ENCODE peak calls at places on chromosomes 4 and X, in seven cellular contexts. One of them, this sample, is unnamed.

GRCh38 chr4:10006604-10007435 is 14.5 kb downstream of the SLC2A9 start:
- DNase-seq in A549: peak; percentile 59
- DNase-seq in cardiac muscle cell: no peak
- DNase-seq in tibial nerve: no peak
- DNase-seq in HFF-Myc: no peak
- DNase-seq in GM06990: peak; percentile 43
- DNase-seq in thoracic aorta: no peak
- DNase-seq in this sample: no peak

GRCh38 chr4:83964996-83965541 is 429.2 kb downstream of the GPAT3 start:
- DNase-seq in A549: peak; percentile 18
- DNase-seq in cardiac muscle cell: no peak
- DNase-seq in tibial nerve: no peak
- DNase-seq in HFF-Myc: no peak
- DNase-seq in GM06990: peak; percentile 6
- DNase-seq in thoracic aorta: no peak
- DNase-seq in this sample: peak; percentile 23

GRCh38 chr4:113288257-113288656 is 238.8 kb downstream of the ANK2 start:
- DNase-seq in A549: no peak
- DNase-seq in cardiac muscle cell: no peak
- DNase-seq in tibial nerve: no peak
- DNase-seq in HFF-Myc: no peak
- DNase-seq in GM06990: no peak
- DNase-seq in thoracic aorta: no peak
- DNase-seq in this sample: no peak

GRCh38 chr4:105944535-105944934 is 49.3 kb downstream of the NPNT start:
- DNase-seq in A549: no peak
- DNase-seq in cardiac muscle cell: no peak
- DNase-seq in tibial nerve: no peak
- DNase-seq in HFF-Myc: no peak
- DNase-seq in GM06990: no peak
- DNase-seq in thoracic aorta: no peak
- DNase-seq in this sample: peak; percentile 50

GRCh38 chr4:140858897-140859296 is 102.7 kb upstream of the TBC1D9 start:
- DNase-seq in A549: no peak
- DNase-seq in cardiac muscle cell: no peak
- DNase-seq in tibial nerve: no peak
- DNase-seq in HFF-Myc: no peak
- DNase-seq in GM06990: no peak
- DNase-seq in thoracic aorta: no peak
- DNase-seq in this sample: no peak

GRCh38 chr4:30429813-30430466 is 290.2 kb upstream of the PCDH7 start:
- DNase-seq in A549: no peak
- DNase-seq in cardiac muscle cell: no peak
- DNase-seq in tibial nerve: no peak
- DNase-seq in HFF-Myc: no peak
- DNase-seq in GM06990: peak; percentile 9
- DNase-seq in thoracic aorta: no peak
- DNase-seq in this sample: peak; percentile 40

GRCh38 chr4:107708225-107708624 is 11.8 kb downstream of the PAPSS1 start:
- DNase-seq in A549: no peak
- DNase-seq in cardiac muscle cell: no peak
- DNase-seq in tibial nerve: no peak
- DNase-seq in HFF-Myc: no peak
- DNase-seq in GM06990: no peak
- DNase-seq in thoracic aorta: no peak
- DNase-seq in this sample: no peak

GRCh38 chrX:130393451-130394074 is 8.1 kb upstream of the GPR119 start:
- DNase-seq in A549: peak; percentile 60
- DNase-seq in cardiac muscle cell: peak; percentile 63
- DNase-seq in tibial nerve: peak; percentile 14
- DNase-seq in HFF-Myc: peak; percentile 15
- DNase-seq in GM06990: no peak
- DNase-seq in thoracic aorta: no peak
- DNase-seq in this sample: peak; percentile 29

GRCh38 chrX:108299101-108299591 is 139.1 kb downstream of the COL4A6 start:
- DNase-seq in A549: peak; percentile 24
- DNase-seq in cardiac muscle cell: peak; percentile 56
- DNase-seq in tibial nerve: no peak
- DNase-seq in HFF-Myc: no peak
- DNase-seq in GM06990: peak; percentile 6
- DNase-seq in thoracic aorta: no peak
- DNase-seq in this sample: no peak

GRCh38 chr4:153432971-153433752 is 33.0 kb upstream of the TMEM131L start:
- DNase-seq in A549: peak; percentile 43
- DNase-seq in cardiac muscle cell: peak; percentile 19
- DNase-seq in tibial nerve: no peak
- DNase-seq in HFF-Myc: no peak
- DNase-seq in GM06990: peak; percentile 77
- DNase-seq in thoracic aorta: peak; percentile 19
- DNase-seq in this sample: peak; percentile 87

GRCh38 chrX:55907968-55908607 is 190.5 kb downstream of the RRAGB start:
- DNase-seq in A549: peak; percentile 4
- DNase-seq in cardiac muscle cell: peak; percentile 63
- DNase-seq in tibial nerve: no peak
- DNase-seq in HFF-Myc: no peak
- DNase-seq in GM06990: peak; percentile 78
- DNase-seq in thoracic aorta: no peak
- DNase-seq in this sample: no peak

GRCh38 chr4:142238589-142238988 is 602.2 kb downstream of the IL15 start:
- DNase-seq in A549: no peak
- DNase-seq in cardiac muscle cell: no peak
- DNase-seq in tibial nerve: no peak
- DNase-seq in HFF-Myc: no peak
- DNase-seq in GM06990: no peak
- DNase-seq in thoracic aorta: no peak
- DNase-seq in this sample: peak; percentile 28

GRCh38 chr4:55819634-55820033 is at the start of gene EXOC1L:
- DNase-seq in A549: no peak
- DNase-seq in cardiac muscle cell: peak; percentile 78
- DNase-seq in tibial nerve: no peak
- DNase-seq in HFF-Myc: no peak
- DNase-seq in GM06990: no peak
- DNase-seq in thoracic aorta: no peak
- DNase-seq in this sample: no peak

GRCh38 chr4:146142768-146143167 is 32.8 kb upstream of the LSM6 start:
- DNase-seq in A549: no peak
- DNase-seq in cardiac muscle cell: no peak
- DNase-seq in tibial nerve: no peak
- DNase-seq in HFF-Myc: no peak
- DNase-seq in GM06990: no peak
- DNase-seq in thoracic aorta: no peak
- DNase-seq in this sample: no peak

GRCh38 chr4:152723236-152723635 is 43.4 kb upstream of the TMEM154 start:
- DNase-seq in A549: no peak
- DNase-seq in cardiac muscle cell: no peak
- DNase-seq in tibial nerve: no peak
- DNase-seq in HFF-Myc: no peak
- DNase-seq in GM06990: no peak
- DNase-seq in thoracic aorta: no peak
- DNase-seq in this sample: no peak

GRCh38 chr4:23060776-23061175 is 368.0 kb downstream of the GBA3 start:
- DNase-seq in A549: no peak
- DNase-seq in cardiac muscle cell: no peak
- DNase-seq in tibial nerve: no peak
- DNase-seq in HFF-Myc: no peak
- DNase-seq in GM06990: no peak
- DNase-seq in thoracic aorta: no peak
- DNase-seq in this sample: no peak

GRCh38 chr4:112840619-112841018 is 203.7 kb downstream of the LARP7 start:
- DNase-seq in A549: no peak
- DNase-seq in cardiac muscle cell: no peak
- DNase-seq in tibial nerve: no peak
- DNase-seq in HFF-Myc: no peak
- DNase-seq in GM06990: no peak
- DNase-seq in thoracic aorta: no peak
- DNase-seq in this sample: no peak

GRCh38 chrX:145729635-145730034 is 88.0 kb upstream of the SLITRK2 start:
- DNase-seq in A549: no peak
- DNase-seq in cardiac muscle cell: no peak
- DNase-seq in tibial nerve: no peak
- DNase-seq in HFF-Myc: no peak
- DNase-seq in GM06990: no peak
- DNase-seq in thoracic aorta: no peak
- DNase-seq in this sample: no peak

GRCh38 chr4:165088366-165088765 is 24.3 kb downstream of the TMEM192 start:
- DNase-seq in A549: no peak
- DNase-seq in cardiac muscle cell: no peak
- DNase-seq in tibial nerve: no peak
- DNase-seq in HFF-Myc: no peak
- DNase-seq in GM06990: no peak
- DNase-seq in thoracic aorta: no peak
- DNase-seq in this sample: no peak

GRCh38 chr4:83691998-83692397 is 156.1 kb downstream of the GPAT3 start:
- DNase-seq in A549: no peak
- DNase-seq in cardiac muscle cell: no peak
- DNase-seq in tibial nerve: no peak
- DNase-seq in HFF-Myc: no peak
- DNase-seq in GM06990: no peak
- DNase-seq in thoracic aorta: no peak
- DNase-seq in this sample: no peak

DNA sequence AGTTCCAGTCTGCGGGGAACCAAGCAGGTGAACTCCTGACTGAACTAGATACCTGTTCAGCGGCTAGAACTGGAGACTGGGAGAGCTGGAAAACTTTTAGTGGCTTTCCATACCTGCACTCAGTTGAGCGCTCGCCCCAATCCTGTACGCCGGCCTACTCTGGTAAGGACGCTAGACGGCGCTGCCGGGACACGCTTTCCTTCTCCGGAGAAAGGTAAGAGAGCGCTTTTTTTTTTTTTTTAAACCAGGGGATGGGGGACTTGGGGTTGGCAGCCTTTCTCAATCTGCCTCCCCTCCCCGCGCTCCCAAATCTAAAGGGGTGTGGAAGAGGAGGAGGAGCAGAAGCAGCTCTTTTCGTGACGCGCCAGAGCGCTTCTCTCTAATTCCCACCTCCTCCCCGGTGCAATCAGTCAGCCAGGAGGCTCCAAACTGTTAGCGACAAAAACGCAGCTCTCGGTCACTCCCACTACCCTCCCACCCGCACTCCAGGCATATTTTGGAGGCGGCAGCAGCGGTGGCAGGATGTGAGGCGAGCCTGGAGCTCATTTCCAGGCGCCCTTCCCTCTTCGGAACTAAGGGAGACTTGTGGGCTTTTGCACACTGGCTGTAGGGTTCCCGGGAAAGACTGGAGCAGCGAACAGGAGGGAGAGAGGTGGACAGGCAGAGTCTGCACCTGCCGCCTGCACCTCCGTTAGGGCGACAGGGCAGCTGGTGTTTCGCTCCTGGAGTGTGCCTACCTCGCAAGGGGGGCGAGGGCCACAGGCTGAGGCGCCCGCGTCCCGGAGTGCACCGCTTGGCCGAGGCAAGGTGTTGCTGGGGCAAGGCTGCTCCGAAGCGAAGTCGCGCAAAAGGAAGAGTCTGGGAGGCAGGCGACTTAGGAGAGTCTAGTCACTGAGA is at the start of gene IL1RAPL2:
- DNase-seq in A549: peak; percentile 37
- DNase-seq in cardiac muscle cell: peak; percentile 89
- DNase-seq in tibial nerve: no peak
- DNase-seq in HFF-Myc: no peak
- DNase-seq in GM06990: no peak
- DNase-seq in thoracic aorta: no peak
- DNase-seq in this sample: no peak
- TF ChIP-seq CTCF in A549: peak; percentile 48
- TF ChIP-seq CTCF in cardiac muscle cell: peak; percentile 67
- TF ChIP-seq CTCF in tibial nerve: peak; percentile 34
- TF ChIP-seq CTCF in HFF-Myc: peak; percentile 59
- TF ChIP-seq CTCF in GM06990: peak; percentile 56
- TF ChIP-seq CTCF in thoracic aorta: no peak
- TF ChIP-seq CTCF in this sample: peak; percentile 44

DNA sequence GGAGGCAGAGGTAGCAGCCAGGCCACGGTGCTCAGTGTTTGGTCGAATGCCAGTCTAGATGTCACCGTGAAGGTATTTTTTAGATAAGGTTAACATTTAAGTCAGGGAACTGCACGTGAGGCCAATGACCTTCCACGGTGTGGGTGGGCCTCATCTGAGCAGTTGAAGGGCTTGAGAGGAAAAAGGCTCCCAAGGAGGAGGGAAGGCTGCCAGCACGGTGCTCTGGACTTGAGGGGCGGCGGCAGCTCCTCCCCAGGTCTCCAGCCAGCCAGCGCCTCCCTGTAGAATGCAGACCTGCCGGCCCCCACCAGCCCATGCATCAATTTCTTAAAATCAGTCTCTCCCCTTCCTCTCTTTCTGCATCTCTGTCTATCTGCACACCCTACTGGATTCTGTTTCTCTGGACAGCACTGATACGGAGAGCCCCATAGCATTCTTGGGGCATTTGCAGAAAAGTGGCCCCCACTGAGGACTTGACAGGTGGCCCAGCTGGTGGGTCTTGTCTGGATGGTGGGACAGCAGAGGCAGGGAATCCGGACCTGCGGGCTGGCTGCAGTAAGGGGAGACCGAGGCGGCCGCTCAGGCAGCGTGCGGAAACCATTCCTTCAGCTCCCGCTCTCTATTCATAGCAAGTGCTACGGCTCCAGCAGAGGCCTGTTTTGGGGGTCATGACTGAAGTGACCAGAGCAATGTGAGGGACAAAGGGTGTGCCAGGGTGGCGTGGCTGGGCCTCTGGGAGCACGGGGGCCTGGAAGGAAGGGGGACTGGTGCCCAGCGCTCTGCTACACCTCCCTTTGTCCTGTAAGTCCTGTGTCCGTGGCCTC is 7.9 kb upstream of the RGS12 start:
- DNase-seq in A549: no peak
- DNase-seq in cardiac muscle cell: no peak
- DNase-seq in tibial nerve: no peak
- DNase-seq in HFF-Myc: no peak
- DNase-seq in GM06990: no peak
- DNase-seq in thoracic aorta: no peak
- DNase-seq in this sample: no peak
- H3K4me3 ChIP-seq in A549: no peak overlapping the region
- H3K4me3 ChIP-seq in cardiac muscle cell: no peak overlapping the region
- H3K4me3 ChIP-seq in tibial nerve: no peak overlapping the region
- H3K4me3 ChIP-seq in HFF-Myc: no peak overlapping the region
- H3K4me3 ChIP-seq in GM06990: no peak overlapping the region
- H3K4me3 ChIP-seq in thoracic aorta: no peak overlapping the region
- H3K4me3 ChIP-seq in this sample: no peak overlapping the region

DNA sequence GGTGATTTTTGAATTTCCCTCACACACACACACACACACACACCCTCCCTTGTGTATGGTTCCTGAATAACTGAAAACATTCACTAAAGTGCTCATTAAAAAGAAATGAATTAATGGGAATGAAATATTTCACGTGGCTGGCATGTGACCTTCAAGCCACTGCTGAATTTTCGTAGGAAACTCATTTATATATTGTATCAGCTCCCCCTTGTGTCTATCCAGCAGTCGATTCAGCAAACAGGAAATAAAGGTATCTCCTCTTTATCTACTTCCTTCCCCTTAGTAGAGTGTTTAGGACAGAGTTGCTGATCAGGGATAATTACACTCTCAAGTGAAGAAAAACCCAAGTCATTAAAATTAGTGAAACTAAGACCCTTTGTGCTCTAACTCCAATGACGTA is 912.6 kb upstream of the LCORL start:
- DNase-seq in A549: no peak
- DNase-seq in cardiac muscle cell: no peak
- DNase-seq in tibial nerve: no peak
- DNase-seq in HFF-Myc: no peak
- DNase-seq in GM06990: no peak
- DNase-seq in thoracic aorta: no peak
- DNase-seq in this sample: no peak
- TF ChIP-seq CTCF in A549: no peak
- TF ChIP-seq CTCF in cardiac muscle cell: no peak
- TF ChIP-seq CTCF in tibial nerve: no peak
- TF ChIP-seq CTCF in HFF-Myc: no peak
- TF ChIP-seq CTCF in GM06990: no peak
- TF ChIP-seq CTCF in thoracic aorta: no peak
- TF ChIP-seq CTCF in this sample: no peak

GRCh38 chrX:137052641-137053235 is 18.9 kb upstream of the GPR101 start:
- DNase-seq in A549: no peak
- DNase-seq in cardiac muscle cell: no peak
- DNase-seq in tibial nerve: no peak
- DNase-seq in HFF-Myc: no peak
- DNase-seq in GM06990: no peak
- DNase-seq in thoracic aorta: no peak
- DNase-seq in this sample: no peak
- H3K4me3 ChIP-seq in A549: peak overlapping the region; percentile 51
- H3K4me3 ChIP-seq in cardiac muscle cell: peak overlapping the region; percentile 29
- H3K4me3 ChIP-seq in tibial nerve: peak overlapping the region; percentile 17
- H3K4me3 ChIP-seq in HFF-Myc: peak overlapping the region; percentile 30
- H3K4me3 ChIP-seq in GM06990: peak overlapping the region; percentile 41
- H3K4me3 ChIP-seq in thoracic aorta: peak overlapping the region; percentile 69
- H3K4me3 ChIP-seq in this sample: peak overlapping the region; percentile 44